ENCODE peak calls at places on chromosomes 7 and 10, in six cellular contexts. K, E, S, G, W and U are unnamed samples.

GRCh38 chr7:108525327-108525984 is 479 bp downstream of the PNPLA8 start:
- DNase-seq in S (peak; percentile 90), E (peak; percentile 28), K (peak; percentile 89), G (peak; percentile 74), W (peak; percentile 75), U (peak; percentile 79)

GRCh38 chr7:24432677-24433076 is 140.6 kb upstream of the PALS2 start:
- DNase-seq in E (no peak), K (no peak), S (no peak), W (no peak), G (no peak), U (no peak)

GRCh38 chr7:137695942-137696341 is 150.8 kb downstream of the DGKI start:
- DNase-seq in G (no peak), K (no peak), E (no peak), S (no peak), W (no peak), U (no peak)

GRCh38 chr10:33327750-33328149 is 6.7 kb downstream of the NRP1 start:
- DNase-seq in W (no peak), S (no peak), G (no peak), E (no peak), K (peak; percentile 32), U (no peak)

GRCh38 chr10:30422981-30423654 is 10.9 kb upstream of the MAP3K8 start:
- DNase-seq in G (no peak), E (peak; percentile 47), K (peak; percentile 80), W (peak; percentile 75), S (peak; percentile 25), U (peak; percentile 88)

GRCh38 chr7:28165221-28165807 is 15.3 kb downstream of the JAZF1 start:
- DNase-seq in E (no peak), K (peak; percentile 34), G (no peak), S (no peak), W (no peak), U (no peak)

GRCh38 chr10:13051126-13051694 is 48.8 kb upstream of the OPTN start:
- DNase-seq in W (no peak), G (no peak), S (no peak), E (no peak), K (no peak), U (no peak)

GRCh38 chr7:93203496-93203895 is 22.8 kb downstream of the HEPACAM2 start:
- DNase-seq in W (no peak), G (no peak), E (no peak), S (no peak), K (no peak), U (no peak)

GRCh38 chr10:17671307-17671706 is 27.4 kb downstream of the STAM start:
- DNase-seq in E (no peak), S (no peak), W (no peak), G (no peak), K (no peak), U (no peak)

GRCh38 chr10:93413252-93413689 is 68.9 kb downstream of the MYOF start:
- DNase-seq in S (no peak), K (peak; percentile 39), E (no peak), W (no peak), G (no peak), U (no peak)

GRCh38 chr10:94546058-94546595 is 539 bp downstream of the HELLS start:
- DNase-seq in W (peak; percentile 1), K (peak; percentile 40), E (peak; percentile 6), G (peak; percentile 28), S (peak; percentile 22), U (peak; percentile 39)

GRCh38 chr7:77537595-77538185 is 595 bp downstream of the PTPN12 start:
- DNase-seq in E (no peak), W (no peak), G (peak; percentile 43), S (peak; percentile 50), K (no peak), U (peak; percentile 34)

GRCh38 chr10:32952094-32952493 is 5.9 kb downstream of the ITGB1 start:
- DNase-seq in E (no peak), G (no peak), K (no peak), W (no peak), S (no peak), U (no peak)

GRCh38 chr7:81682873-81683272 is 87.0 kb downstream of the HGF start:
- DNase-seq in S (no peak), K (no peak), E (no peak), W (no peak), G (no peak), U (no peak)

GRCh38 chr7:154530136-154530535 is 472.8 kb downstream of the PAXIP1 start:
- DNase-seq in E (no peak), S (no peak), W (no peak), G (no peak), K (no peak), U (no peak)

GRCh38 chr7:106485031-106485551 is 175.9 kb downstream of the CCDC71L start:
- DNase-seq in K (peak; percentile 93), G (no peak), W (peak; percentile 91), S (peak; percentile 73), E (peak; percentile 87), U (peak; percentile 80)

GRCh38 chr7:152131981-152132494 is 106.6 kb downstream of the GALNT11 start:
- DNase-seq in K (no peak), W (no peak), G (no peak), S (no peak), E (no peak), U (no peak)

GRCh38 chr10:35386594-35387174 is 50.4 kb downstream of the CCNY start:
- DNase-seq in W (no peak), K (peak; percentile 69), G (no peak), E (no peak), S (no peak), U (peak; percentile 51)

GRCh38 chr7:73909051-73909941 is 48.3 kb downstream of the TMEM270 start:
- DNase-seq in W (no peak), E (no peak), G (peak; percentile 3), S (no peak), K (peak; percentile 67), U (no peak)

GRCh38 chr7:134514106-134514505 is 13.3 kb upstream of the AKR1B10 start:
- DNase-seq in S (no peak), K (peak; percentile 4), G (no peak), E (no peak), W (no peak), U (no peak)

GRCh38 chr7:5596046-5596895 is 172.6 kb upstream of the TNRC18 start:
- DNase-seq in K (peak; percentile 96), E (peak; percentile 77), G (no peak), W (peak; percentile 92), S (peak; percentile 96), U (peak; percentile 83)

GRCh38 chr10:50576245-50576815 is 47.4 kb downstream of the SGMS1 start:
- DNase-seq in S (peak; percentile 9), W (peak; percentile 10), K (peak; percentile 80), G (no peak), E (no peak), U (no peak)